ENCODE peak calls at places on chromosomes 4 and X, in five cellular contexts. K, V, J, T and B are unnamed samples.

GRCh38 chr4:6019316-6020263 is 1.4 kb upstream of the C4orf50 start:
- DNase-seq in J (peak), T (no peak), K (peak), V (peak), B (no peak)

GRCh38 chrX:112642349-112642748 is 37.4 kb downstream of the LHFPL1 start:
- DNase-seq in V (peak), T (no peak), J (peak), K (peak), B (no peak)

GRCh38 chrX:49166914-49167739 is 4.6 kb downstream of the MAGIX start:
- DNase-seq in V (peak), T (peak), J (peak), K (no peak), B (peak)

GRCh38 chr4:128232719-128233118 is 54.9 kb downstream of the PGRMC2 start:
- DNase-seq in T (no peak), K (no peak), J (peak), V (no peak), B (no peak)

GRCh38 chr4:47831026-47831689 is 6.7 kb downstream of the CORIN start:
- DNase-seq in J (no peak), V (no peak), K (no peak), T (no peak), B (no peak)

GRCh38 chr4:103498161-103499070 is 221.4 kb downstream of the TACR3 start:
- DNase-seq in V (peak), K (no peak), J (peak), T (no peak), B (no peak)

GRCh38 chrX:18886344-18887161 is 97.4 kb downstream of the PHKA2 start:
- DNase-seq in V (peak), J (peak), K (peak), T (peak), B (peak)

GRCh38 chr4:43132010-43132582 is 239.6 kb downstream of the GRXCR1 start:
- DNase-seq in J (peak), T (no peak), V (peak), K (peak), B (no peak)

GRCh38 chrX:71990518-71990917 is 79.9 kb downstream of the NHSL2 start:
- DNase-seq in V (no peak), K (no peak), J (no peak), T (no peak), B (no peak)

GRCh38 chr4:86856896-86857295 is 7.7 kb upstream of the SLC10A6 start:
- DNase-seq in K (no peak), T (no peak), V (no peak), J (no peak), B (no peak)

GRCh38 chr4:87211249-87211952 is 9.0 kb downstream of the KLHL8 start:
- DNase-seq in T (no peak), K (no peak), J (no peak), V (no peak), B (no peak)

GRCh38 chr4:169017971-169018370 is 7.9 kb upstream of the CBR4 start:
- DNase-seq in K (no peak), V (peak), J (no peak), T (no peak), B (no peak)

GRCh38 chr4:7756561-7757355 is 182.9 kb downstream of the AFAP1 start:
- DNase-seq in J (no peak), V (no peak), T (no peak), K (no peak), B (no peak)

GRCh38 chrX:21840199-21840557 is 761 bp downstream of the MBTPS2 start:
- DNase-seq in V (no peak), J (peak), T (no peak), K (no peak), B (no peak)

GRCh38 chr4:40307627-40308497 is 27.3 kb upstream of the CHRNA9 start:
- DNase-seq in K (no peak), V (peak), T (no peak), J (no peak), B (peak)

GRCh38 chr4:133741766-133742165 is 459.8 kb downstream of the PABPC4L start:
- DNase-seq in K (no peak), T (no peak), J (no peak), V (no peak), B (no peak)